ENCODE peak calls at places on chromosome 18, in eight cellular contexts. Y is GM10248, J is foreskin keratinocyte, Z is hepatocyte, A is RWPE1, O is upper lobe of right lung, Q is AG04450, B is dorsolateral prefrontal cortex. G is an unnamed sample.

GRCh38 chr18:53603281-53603680 is 621.2 kb downstream of the MBD2 start:
- DNase-seq in B (no peak), J (no peak), Y (no peak), Q (no peak), Z (no peak), A (no peak), O (no peak), G (no peak)

GRCh38 chr18:62637807-62638687 is 77.3 kb upstream of the PHLPP1 start:
- DNase-seq in B (no peak), Y (peak), A (no peak), O (no peak), Z (no peak), J (no peak), Q (no peak), G (peak)

GRCh38 chr18:47343291-47343690 is 91.8 kb upstream of the SKOR2 start:
- DNase-seq in O (no peak), A (no peak), J (no peak), Z (no peak), Y (no peak), B (no peak), Q (no peak), G (no peak)

GRCh38 chr18:76938619-76939018 is 116.3 kb downstream of the ZNF236 start:
- DNase-seq in O (no peak), B (no peak), Y (no peak), Z (no peak), Q (no peak), A (no peak), J (no peak), G (no peak)

GRCh38 chr18:475202-475624 is 25.3 kb downstream of the COLEC12 start:
- DNase-seq in Z (no peak), O (no peak), B (no peak), A (peak), J (no peak), Y (no peak), Q (no peak), G (no peak)

GRCh38 chr18:24764766-24765165 is 304.3 kb downstream of the HRH4 start:
- DNase-seq in A (no peak), O (no peak), Z (no peak), J (no peak), Q (no peak), Y (no peak), B (no peak), G (no peak)

GRCh38 chr18:75545189-75545588 is 117.7 kb upstream of the SMIM21 start:
- DNase-seq in J (no peak), Z (no peak), A (no peak), B (no peak), Y (no peak), Q (no peak), O (no peak), G (no peak)

GRCh38 chr18:34773961-34774754 is 64.1 kb downstream of the DTNA start:
- DNase-seq in A (peak), Y (no peak), Q (no peak), O (no peak), J (peak), B (peak), Z (peak), G (peak)

GRCh38 chr18:11885278-11885991 is 22.7 kb downstream of the MPPE1 start:
- DNase-seq in B (peak), J (no peak), A (no peak), Q (no peak), Z (peak), Y (no peak), O (no peak), G (peak)

GRCh38 chr18:56637897-56638231 is 528 bp downstream of the TXNL1 start:
- DNase-seq in J (peak), Y (no peak), Z (peak), O (no peak), Q (no peak), A (peak), B (no peak), G (peak)

GRCh38 chr18:64115906-64116305 is 33.0 kb downstream of the LINC00305 start:
- DNase-seq in B (no peak), J (no peak), O (no peak), Q (no peak), Y (no peak), A (no peak), Z (peak), G (no peak)

GRCh38 chr18:46711444-46711863 is 45.4 kb downstream of the ST8SIA5 start:
- DNase-seq in Q (no peak), B (peak), Z (no peak), J (no peak), A (no peak), Y (peak), O (no peak), G (no peak)

GRCh38 chr18:10247402-10248117 is 206.9 kb upstream of the APCDD1 start:
- DNase-seq in Q (no peak), Z (no peak), A (no peak), B (no peak), O (no peak), J (no peak), Y (no peak), G (no peak)

GRCh38 chr18:74278058-74278457 is 13.7 kb downstream of the CYB5A start:
- DNase-seq in Z (peak), O (no peak), Q (no peak), A (no peak), B (no peak), Y (no peak), J (no peak), G (no peak)

GRCh38 chr18:35983818-35984217 is 11.3 kb downstream of the RMP24 start:
- DNase-seq in B (no peak), Y (no peak), Q (peak), J (peak), Z (no peak), O (no peak), A (no peak), G (no peak)

GRCh38 chr18:56662502-56662901 is 11.3 kb downstream of the WDR7 start:
- DNase-seq in J (no peak), A (no peak), Z (no peak), Y (no peak), B (no peak), Q (no peak), O (no peak), G (no peak)

GRCh38 chr18:51049137-51049536 is 19.1 kb downstream of the SMAD4 start:
- DNase-seq in A (no peak), Y (no peak), Q (no peak), Z (no peak), O (no peak), J (no peak), B (no peak), G (no peak)

GRCh38 chr18:54181856-54182612 is 42.4 kb downstream of the MBD2 start:
- DNase-seq in O (no peak), B (no peak), Y (peak), A (no peak), J (peak), Q (no peak), Z (no peak), G (no peak)

GRCh38 chr18:2302628-2303516 is 268.4 kb downstream of the METTL4 start:
- DNase-seq in A (peak), B (no peak), J (peak), Y (no peak), Q (no peak), Z (no peak), O (no peak), G (peak)

GRCh38 chr18:46621871-46622270 is 35.1 kb downstream of the LOXHD1 start:
- DNase-seq in A (no peak), O (no peak), Z (no peak), Y (no peak), Q (no peak), J (no peak), B (no peak), G (no peak)

GRCh38 chr18:55321268-55322175 is 266.5 kb downstream of the TCF4 start:
- DNase-seq in Q (peak), O (peak), Z (peak), A (peak), B (peak), J (peak), Y (peak), G (peak)

GRCh38 chr18:46366211-46366610 is 262.0 kb downstream of the HAUS1 start:
- DNase-seq in Q (no peak), A (no peak), B (no peak), O (no peak), Y (no peak), J (no peak), Z (no peak), G (no peak)

GRCh38 chr18:46877329-46877987 is 39.8 kb downstream of the PIAS2 start:
- DNase-seq in O (no peak), Q (no peak), J (no peak), Y (no peak), A (no peak), Z (peak), B (no peak), G (no peak)

GRCh38 chr18:27887287-27887686 is 289.6 kb downstream of the CDH2 start:
- DNase-seq in O (no peak), Q (no peak), J (peak), Z (no peak), A (no peak), Y (no peak), B (no peak), G (no peak)

GRCh38 chr18:26386002-26386401 is 159.8 kb downstream of the TAF4B start:
- DNase-seq in O (no peak), J (peak), B (no peak), A (no peak), Q (no peak), Z (peak), Y (no peak), G (peak)

GRCh38 chr18:1806884-1807615 is 764.3 kb downstream of the METTL4 start:
- DNase-seq in B (no peak), Y (no peak), Z (no peak), J (no peak), A (no peak), O (no peak), Q (no peak), G (no peak)

GRCh38 chr18:12750708-12751502 is 48.1 kb downstream of the PSMG2 start:
- DNase-seq in J (no peak), O (no peak), Q (no peak), Z (no peak), Y (no peak), A (no peak), B (no peak), G (no peak)

GRCh38 chr18:63788447-63789096 is 13.4 kb downstream of the SERPINB7 start:
- DNase-seq in B (no peak), A (peak), O (no peak), Q (peak), Y (no peak), J (peak), Z (no peak), G (peak)

GRCh38 chr18:37334494-37335125 is 231.0 kb downstream of the CELF4 start:
- DNase-seq in Y (no peak), J (peak), O (no peak), Z (no peak), A (no peak), Q (no peak), B (no peak), G (no peak)

GRCh38 chr18:37339701-37340215 is 225.8 kb downstream of the CELF4 start:
- DNase-seq in A (no peak), Y (no peak), Z (no peak), B (no peak), J (no peak), O (no peak), Q (no peak), G (no peak)

GRCh38 chr18:37332764-37333420 is 232.7 kb downstream of the CELF4 start:
- DNase-seq in B (no peak), Q (no peak), Z (no peak), Y (no peak), O (no peak), A (no peak), J (no peak), G (no peak)

GRCh38 chr18:37336568-37337285 is 228.9 kb downstream of the CELF4 start:
- DNase-seq in A (no peak), B (no peak), Y (no peak), J (no peak), Q (no peak), O (no peak), Z (no peak), G (no peak)

DNA sequence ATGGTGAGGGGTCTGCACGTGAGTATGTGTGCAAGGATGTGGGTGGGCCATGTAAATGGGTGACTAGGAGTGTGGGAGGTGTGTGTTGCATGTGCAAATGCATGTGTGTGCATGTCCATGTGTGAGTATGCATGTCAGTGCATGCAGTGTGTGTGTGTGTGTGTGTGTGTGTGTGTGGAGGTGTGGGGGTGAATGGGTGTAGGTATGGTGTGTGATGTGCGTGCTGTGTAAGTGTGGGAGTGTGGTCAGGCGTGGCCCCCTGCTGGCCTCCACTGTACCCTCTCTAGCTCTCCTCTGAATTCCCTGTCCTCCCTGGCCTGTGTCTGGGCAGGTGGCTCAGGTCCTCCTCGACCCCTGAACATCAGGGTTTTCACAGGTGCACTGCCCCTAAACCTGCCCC is 230.3 kb downstream of the CELF4 start:
- DNase-seq in A (no peak), B (no peak), J (peak), O (no peak), Y (no peak), Q (no peak), Z (peak), G (peak)
- TF ChIP-seq CTCF in A (no peak), B (no peak), J (peak), O (no peak), Y (no peak), Q (peak), Z (peak), G (peak)

GRCh38 chr18:49784427-49785185 is 28.7 kb downstream of the ACAA2 start:
- DNase-seq in B (no peak), Q (no peak), Y (no peak), A (no peak), O (no peak), J (peak), Z (no peak), G (no peak)
- TF ChIP-seq CTCF in B (no peak), Q (peak), Y (peak), A (no peak), O (peak), J (peak), Z (peak), G (peak)

DNA sequence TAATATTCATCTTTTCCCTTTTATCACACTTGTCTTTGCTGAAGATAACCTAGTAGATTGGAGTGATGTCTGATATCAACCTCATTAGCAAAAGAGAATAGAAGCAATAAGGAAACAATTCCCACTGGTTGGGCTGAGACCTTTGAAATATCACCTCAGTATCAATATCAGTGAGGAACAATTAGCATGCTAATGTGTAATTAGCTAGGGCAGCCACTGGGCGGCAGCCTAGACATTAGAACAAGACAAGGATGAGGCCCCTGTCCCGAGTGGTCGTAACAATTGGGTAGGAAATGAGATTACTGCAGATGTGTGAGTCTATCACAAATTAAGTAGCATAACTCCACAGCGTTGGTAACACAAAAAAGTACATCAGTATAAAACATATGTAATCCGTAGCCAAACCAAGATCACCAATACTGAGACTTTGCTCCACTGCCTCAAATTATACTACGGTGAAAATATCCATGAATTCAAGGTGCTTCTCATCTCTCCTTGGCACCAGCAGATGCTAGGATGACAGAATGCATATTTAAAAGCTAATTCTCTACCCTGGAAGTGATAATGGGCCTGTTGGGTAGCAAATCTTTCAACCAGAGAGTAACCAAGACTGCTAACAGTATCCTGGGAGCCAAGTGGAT is 99.1 kb downstream of the ALPK2 start:
- DNase-seq in A (peak), B (peak), O (no peak), J (no peak), Y (peak), Q (peak), Z (peak), G (peak)
- TF ChIP-seq CTCF in A (peak), B (peak), O (peak), J (peak), Y (peak), Q (peak), Z (peak), G (peak)

GRCh38 chr18:42950732-42951131 is 164.8 kb downstream of the RIT2 start:
- DNase-seq in Z (no peak), B (no peak), J (no peak), A (no peak), Y (no peak), O (no peak), Q (no peak), G (no peak)
- TF ChIP-seq CTCF in Z (no peak), B (no peak), J (no peak), A (no peak), Y (no peak), O (no peak), Q (no peak), G (no peak)

DNA sequence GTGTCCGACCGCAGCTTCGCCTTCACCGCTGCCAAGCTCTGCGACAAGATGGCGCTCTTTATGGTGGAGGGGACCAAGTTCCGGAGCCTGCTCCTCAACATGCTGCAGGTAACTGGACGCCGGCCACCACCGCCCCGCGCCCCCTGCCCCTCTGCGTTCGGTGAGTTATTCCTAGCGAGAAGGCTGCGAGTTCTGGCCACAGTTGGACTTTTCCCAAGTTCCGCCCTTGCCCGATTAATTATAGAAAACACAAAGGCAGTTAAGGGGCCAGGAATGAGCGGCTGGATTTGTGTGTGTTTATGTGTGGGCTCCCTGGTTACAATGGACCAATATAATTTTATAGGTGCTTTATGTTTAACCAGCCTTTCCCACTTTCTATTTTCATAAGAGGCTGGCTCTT is 189.2 kb downstream of the SMAD7 start:
- DNase-seq in O (no peak), B (no peak), Y (no peak), Z (no peak), Q (no peak), A (no peak), J (no peak), G (no peak)
- TF ChIP-seq CTCF in O (no peak), B (no peak), Y (no peak), Z (no peak), Q (no peak), A (no peak), J (no peak), G (no peak)

GRCh38 chr18:48342125-48342524 is 67.1 kb downstream of the ZBTB7C start:
- DNase-seq in O (no peak), Y (no peak), Q (no peak), A (no peak), J (no peak), Z (no peak), B (no peak), G (no peak)

GRCh38 chr18:48342588-48342987 is 66.6 kb downstream of the ZBTB7C start:
- DNase-seq in O (no peak), A (no peak), B (no peak), Q (no peak), Y (no peak), J (no peak), Z (no peak), G (no peak)

GRCh38 chr18:48347756-48348326 is 61.3 kb downstream of the ZBTB7C start:
- DNase-seq in B (no peak), J (no peak), A (no peak), Q (no peak), Y (no peak), Z (no peak), O (no peak), G (no peak)

GRCh38 chr18:48348739-48349138 is 60.4 kb downstream of the ZBTB7C start:
- DNase-seq in Q (no peak), Y (no peak), B (no peak), Z (no peak), J (no peak), O (no peak), A (no peak), G (no peak)

GRCh38 chr18:48345596-48345995 is 63.6 kb downstream of the ZBTB7C start:
- DNase-seq in Z (no peak), O (no peak), B (no peak), J (no peak), A (peak), Y (no peak), Q (no peak), G (peak)
- TF ChIP-seq CTCF in Z (peak), O (peak), B (peak), J (peak), A (peak), Y (no peak), Q (peak), G (no peak)

DNA sequence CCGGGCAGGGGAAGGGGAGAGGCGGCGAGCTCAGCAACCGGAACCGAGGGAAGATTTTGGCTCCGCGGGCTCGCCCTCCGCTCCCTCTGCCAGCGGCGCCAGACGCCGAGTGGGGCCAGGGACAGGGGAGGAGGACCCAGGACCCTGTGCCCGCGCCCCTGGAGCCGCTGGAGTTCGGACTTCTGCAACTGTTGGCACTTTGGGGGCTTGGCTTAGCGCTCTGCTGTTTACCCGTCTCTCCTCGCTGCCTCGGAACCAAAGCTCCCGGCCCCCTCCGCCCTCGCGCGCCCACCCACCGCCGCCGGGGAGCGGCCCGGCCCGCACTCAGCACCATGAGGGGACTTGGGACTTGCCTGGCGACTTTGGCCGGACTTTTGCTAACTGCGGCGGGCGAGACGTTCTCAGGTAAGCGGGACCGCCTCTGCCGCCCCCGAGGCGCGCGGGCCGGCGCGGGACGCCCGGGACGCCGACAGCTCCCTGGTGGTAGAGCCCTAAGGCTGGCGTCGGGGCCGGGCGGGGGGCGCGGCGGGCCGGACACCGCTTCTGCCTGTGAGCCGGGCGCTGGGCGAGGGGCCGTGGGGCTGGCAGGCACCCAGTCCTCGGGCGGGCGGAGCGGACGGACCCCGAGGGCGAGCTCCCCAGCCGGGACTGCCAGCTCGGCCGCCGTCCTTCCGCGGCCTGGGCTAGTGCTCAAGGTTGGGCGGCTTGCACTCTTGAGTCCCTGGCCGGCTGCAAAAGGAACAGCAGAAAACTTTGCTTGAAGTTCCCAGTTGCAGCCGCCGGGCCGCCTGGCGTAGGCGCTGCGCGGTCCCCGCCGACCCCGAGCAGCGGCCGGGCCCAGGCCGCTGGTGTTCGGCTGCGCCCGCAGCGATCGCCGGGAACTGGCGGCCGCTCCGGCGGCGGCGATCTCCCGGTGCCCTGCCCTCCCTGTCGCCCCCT is 640 bp downstream of the PTPRM start:
- DNase-seq in J (peak), O (peak), Z (peak), Y (peak), A (peak), B (no peak), Q (no peak), G (peak)
- TF ChIP-seq CTCF in J (no peak), O (peak), Z (no peak), Y (no peak), A (no peak), B (no peak), Q (no peak), G (peak)

GRCh38 chr18:32674491-32674890 is 98.3 kb downstream of the KLHL14 start:
- DNase-seq in A (no peak), Y (no peak), B (no peak), O (no peak), Z (no peak), Q (no peak), J (no peak), G (peak)

GRCh38 chr18:32670727-32671126 is 102.1 kb downstream of the KLHL14 start:
- DNase-seq in Z (no peak), O (no peak), J (no peak), Q (no peak), B (no peak), A (no peak), Y (no peak), G (no peak)

GRCh38 chr18:32669549-32670165 is 103.2 kb downstream of the KLHL14 start:
- DNase-seq in O (no peak), Z (no peak), A (no peak), J (no peak), Y (no peak), Q (no peak), B (no peak), G (peak)
- TF ChIP-seq CTCF in O (no peak), Z (no peak), A (no peak), J (no peak), Y (no peak), Q (peak), B (no peak), G (peak)